ENCODE peak calls at places on chromosomes 11 and 22, in four cellular contexts. One of them, this sample, is unnamed.

GRCh38 chr22:24695958-24696511 is 78.5 kb downstream of the PIWIL3 start:
- DNase-seq in heart left ventricle: no peak
- DNase-seq in H1: no peak
- DNase-seq in mammary epithelial cell: no peak
- DNase-seq in this sample: no peak

GRCh38 chr22:17999851-18000250 is 24.5 kb downstream of the MICAL3 start:
- DNase-seq in mammary epithelial cell: peak
- DNase-seq in H1: no peak
- DNase-seq in heart left ventricle: no peak
- DNase-seq in this sample: peak

GRCh38 chr22:30754971-30755759 is 60.5 kb downstream of the OSBP2 start:
- DNase-seq in heart left ventricle: peak
- DNase-seq in mammary epithelial cell: peak
- DNase-seq in H1: peak
- DNase-seq in this sample: peak

GRCh38 chr11:8913961-8914660 is 3.1 kb downstream of the AKIP1 start:
- DNase-seq in H1: no peak
- DNase-seq in heart left ventricle: no peak
- DNase-seq in mammary epithelial cell: peak
- DNase-seq in this sample: no peak

GRCh38 chr22:46460835-46461234 is 76.6 kb downstream of the CELSR1 start:
- DNase-seq in mammary epithelial cell: no peak
- DNase-seq in heart left ventricle: no peak
- DNase-seq in H1: no peak
- DNase-seq in this sample: no peak

GRCh38 chr11:85874265-85874664 is 19.1 kb downstream of the CCDC83 start:
- DNase-seq in H1: no peak
- DNase-seq in mammary epithelial cell: no peak
- DNase-seq in heart left ventricle: no peak
- DNase-seq in this sample: no peak

GRCh38 chr11:35245786-35246185 is 106.8 kb downstream of the CD44 start:
- DNase-seq in heart left ventricle: peak
- DNase-seq in mammary epithelial cell: no peak
- DNase-seq in H1: no peak
- DNase-seq in this sample: no peak

GRCh38 chr22:44360686-44361381 is 48.1 kb upstream of the SHISAL1 start:
- DNase-seq in heart left ventricle: peak
- DNase-seq in mammary epithelial cell: peak
- DNase-seq in H1: no peak
- DNase-seq in this sample: no peak

GRCh38 chr11:108803781-108804180 is 138.9 kb downstream of the DDX10 start:
- DNase-seq in heart left ventricle: no peak
- DNase-seq in mammary epithelial cell: no peak
- DNase-seq in H1: no peak
- DNase-seq in this sample: no peak

GRCh38 chr22:41563051-41563711 is 2.4 kb downstream of the CSDC2 start:
- DNase-seq in H1: no peak
- DNase-seq in heart left ventricle: peak
- DNase-seq in mammary epithelial cell: peak
- DNase-seq in this sample: no peak

GRCh38 chr11:44623321-44623715 is 57.9 kb downstream of the CD82 start:
- DNase-seq in heart left ventricle: no peak
- DNase-seq in mammary epithelial cell: no peak
- DNase-seq in H1: no peak
- DNase-seq in this sample: no peak

GRCh38 chr11:116563713-116564050 is 209.1 kb downstream of the BUD13 start:
- DNase-seq in heart left ventricle: no peak
- DNase-seq in H1: no peak
- DNase-seq in mammary epithelial cell: no peak
- DNase-seq in this sample: no peak

GRCh38 chr22:41411021-41411851 is 29.5 kb downstream of the TEF start:
- DNase-seq in mammary epithelial cell: no peak
- DNase-seq in heart left ventricle: peak
- DNase-seq in H1: no peak
- DNase-seq in this sample: no peak

GRCh38 chr11:116544721-116545120 is 228.1 kb downstream of the BUD13 start:
- DNase-seq in H1: no peak
- DNase-seq in mammary epithelial cell: no peak
- DNase-seq in heart left ventricle: no peak
- DNase-seq in this sample: no peak

GRCh38 chr11:33021937-33022336 is 6.3 kb downstream of the DEPDC7 start:
- DNase-seq in mammary epithelial cell: no peak
- DNase-seq in H1: no peak
- DNase-seq in heart left ventricle: no peak
- DNase-seq in this sample: no peak

GRCh38 chr11:45237666-45238348 is 48.3 kb downstream of the SYT13 start:
- DNase-seq in mammary epithelial cell: no peak
- DNase-seq in H1: no peak
- DNase-seq in heart left ventricle: no peak
- DNase-seq in this sample: no peak

GRCh38 chr11:74683279-74683871 is 47.9 kb downstream of the CHRDL2 start:
- DNase-seq in mammary epithelial cell: no peak
- DNase-seq in H1: no peak
- DNase-seq in heart left ventricle: peak
- DNase-seq in this sample: peak

GRCh38 chr11:100203789-100204188 is 483.3 kb upstream of the ARHGAP42 start:
- DNase-seq in H1: no peak
- DNase-seq in mammary epithelial cell: no peak
- DNase-seq in heart left ventricle: no peak
- DNase-seq in this sample: no peak

GRCh38 chr11:100719362-100719761 is 32.3 kb downstream of the ARHGAP42 start:
- DNase-seq in mammary epithelial cell: peak
- DNase-seq in heart left ventricle: no peak
- DNase-seq in H1: peak
- DNase-seq in this sample: no peak

GRCh38 chr11:134118016-134118415 is 49.1 kb downstream of the JAM3 start:
- DNase-seq in mammary epithelial cell: no peak
- DNase-seq in H1: no peak
- DNase-seq in heart left ventricle: no peak
- DNase-seq in this sample: no peak

GRCh38 chr11:67466962-67467771 is 1.9 kb downstream of the TMEM134 start:
- DNase-seq in H1: no peak
- DNase-seq in mammary epithelial cell: no peak
- DNase-seq in heart left ventricle: no peak
- DNase-seq in this sample: no peak

GRCh38 chr11:100585728-100586127 is 101.4 kb upstream of the ARHGAP42 start:
- DNase-seq in mammary epithelial cell: no peak
- DNase-seq in heart left ventricle: no peak
- DNase-seq in H1: no peak
- DNase-seq in this sample: no peak

GRCh38 chr11:32630844-32631243 is 47.2 kb downstream of the EIF3M start:
- DNase-seq in mammary epithelial cell: no peak
- DNase-seq in H1: no peak
- DNase-seq in heart left ventricle: no peak
- DNase-seq in this sample: no peak

GRCh38 chr11:31702966-31703365 is 108.2 kb downstream of the PAX6 start:
- DNase-seq in mammary epithelial cell: no peak
- DNase-seq in heart left ventricle: no peak
- DNase-seq in H1: no peak
- DNase-seq in this sample: no peak

GRCh38 chr22:48382197-48382596 is 1445.5 kb downstream of the BRD1 start:
- DNase-seq in mammary epithelial cell: no peak
- DNase-seq in H1: no peak
- DNase-seq in heart left ventricle: no peak
- DNase-seq in this sample: no peak

GRCh38 chr22:50613291-50613981 is 12.8 kb downstream of the MAPK8IP2 start:
- DNase-seq in H1: no peak
- DNase-seq in heart left ventricle: peak
- DNase-seq in mammary epithelial cell: no peak
- DNase-seq in this sample: no peak

GRCh38 chr22:38133331-38133730 is 22.8 kb upstream of the BAIAP2L2 start:
- DNase-seq in H1: no peak
- DNase-seq in heart left ventricle: no peak
- DNase-seq in mammary epithelial cell: no peak
- DNase-seq in this sample: no peak

GRCh38 chr11:115456019-115456418 is 48.2 kb downstream of the CADM1 start:
- DNase-seq in heart left ventricle: no peak
- DNase-seq in H1: no peak
- DNase-seq in mammary epithelial cell: no peak
- DNase-seq in this sample: no peak

DNA sequence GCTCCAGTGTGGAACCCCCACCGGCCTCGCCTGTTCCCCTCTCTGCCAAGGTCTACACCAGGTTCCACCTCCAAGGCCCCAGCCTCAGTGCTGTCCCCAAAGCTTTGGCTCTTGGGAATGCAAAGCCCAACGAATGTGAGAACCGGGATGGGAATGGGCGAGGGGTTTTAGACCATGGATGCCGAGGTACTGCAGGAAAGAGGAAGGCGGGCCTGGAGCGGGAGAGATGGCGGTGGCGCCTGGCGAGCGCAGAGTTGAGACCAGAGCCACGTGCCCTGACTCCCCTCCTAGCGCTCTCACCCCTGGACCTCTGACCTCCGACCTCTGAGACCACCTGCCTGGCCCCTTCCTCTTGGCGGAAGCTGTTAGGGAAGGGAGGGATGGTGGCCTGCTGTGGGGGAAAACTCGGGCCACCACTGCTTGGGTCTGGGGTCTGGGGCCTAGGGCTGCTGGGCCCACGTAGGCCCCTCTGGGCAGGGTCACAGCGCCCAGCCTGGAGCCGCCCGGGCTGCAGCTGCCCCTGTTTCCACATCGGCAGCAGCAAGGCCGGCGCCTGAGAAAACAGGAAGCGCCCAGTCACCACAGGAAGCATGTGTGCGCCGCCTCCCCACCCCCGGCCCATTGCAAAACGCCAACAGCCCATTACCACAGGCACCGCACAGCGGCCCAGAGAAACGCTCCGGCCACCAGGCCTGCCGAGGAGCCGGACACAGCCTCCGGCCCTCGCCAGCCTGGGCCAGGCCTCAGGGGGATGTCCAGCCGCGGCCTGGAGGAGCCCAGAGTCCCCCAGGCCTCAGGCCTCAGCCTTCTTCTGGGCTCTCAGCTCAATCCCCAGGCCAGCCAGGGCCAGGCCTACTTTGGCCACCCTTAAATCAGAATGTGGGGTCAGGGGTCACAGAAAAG is 13.8 kb upstream of the SLC39A13 start:
- DNase-seq in heart left ventricle: peak
- DNase-seq in H1: no peak
- DNase-seq in mammary epithelial cell: no peak
- DNase-seq in this sample: no peak
- H3K4me3 ChIP-seq in heart left ventricle: no peak
- H3K4me3 ChIP-seq in H1: no peak
- H3K4me3 ChIP-seq in mammary epithelial cell: no peak
- H3K4me3 ChIP-seq in this sample: no peak

GRCh38 chr22:42906605-42907338 is 49.7 kb upstream of the ARFGAP3 start:
- DNase-seq in mammary epithelial cell: no peak
- DNase-seq in heart left ventricle: peak
- DNase-seq in H1: no peak
- DNase-seq in this sample: no peak

GRCh38 chr22:42908082-42908746 is 51.1 kb upstream of the ARFGAP3 start:
- DNase-seq in heart left ventricle: no peak
- DNase-seq in H1: no peak
- DNase-seq in mammary epithelial cell: no peak
- DNase-seq in this sample: no peak

GRCh38 chr22:42909363-42910058 is 52.4 kb upstream of the ARFGAP3 start:
- DNase-seq in H1: no peak
- DNase-seq in heart left ventricle: no peak
- DNase-seq in mammary epithelial cell: no peak
- DNase-seq in this sample: no peak

GRCh38 chr22:42905702-42906183 is 48.7 kb upstream of the ARFGAP3 start:
- DNase-seq in heart left ventricle: peak
- DNase-seq in H1: no peak
- DNase-seq in mammary epithelial cell: peak
- DNase-seq in this sample: no peak

DNA sequence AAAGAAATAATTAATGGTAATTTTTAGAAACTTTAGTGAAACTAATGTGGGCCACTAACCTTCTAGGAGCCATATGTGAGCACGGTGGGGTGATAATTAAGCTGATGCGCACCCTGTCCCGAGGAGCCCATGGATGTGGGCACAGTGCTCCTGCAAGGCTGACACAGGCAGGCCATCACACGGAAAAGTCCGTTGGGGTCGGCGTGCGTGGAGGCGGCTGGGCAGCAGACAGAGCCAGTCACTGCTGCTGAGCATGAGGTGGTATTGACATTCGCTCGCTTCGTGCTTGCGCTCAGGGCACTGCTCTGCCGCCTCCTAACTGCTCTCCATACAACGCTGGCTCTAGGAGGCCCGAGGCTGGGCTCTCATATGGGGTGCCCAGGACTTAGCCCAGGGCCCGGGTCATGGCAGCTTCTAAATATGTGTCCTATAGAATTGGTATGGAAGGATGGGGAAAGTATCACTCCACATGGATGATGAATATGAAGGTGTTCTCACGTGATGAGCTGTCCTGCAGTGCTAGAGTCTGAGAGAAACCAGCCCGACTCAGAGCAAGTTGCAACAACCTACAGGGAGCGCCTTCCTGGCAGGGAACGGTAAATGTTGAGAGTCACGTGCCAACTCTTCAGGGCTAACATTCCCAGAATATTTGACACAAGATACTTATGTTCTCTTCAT is 50.5 kb upstream of the ARFGAP3 start:
- DNase-seq in heart left ventricle: peak
- DNase-seq in H1: no peak
- DNase-seq in mammary epithelial cell: peak
- DNase-seq in this sample: no peak
- H3K4me3 ChIP-seq in heart left ventricle: no peak
- H3K4me3 ChIP-seq in H1: no peak
- H3K4me3 ChIP-seq in mammary epithelial cell: no peak
- H3K4me3 ChIP-seq in this sample: no peak

GRCh38 chr11:111954154-111954553 is 17.0 kb downstream of the DIXDC1 start:
- DNase-seq in heart left ventricle: no peak
- DNase-seq in H1: no peak
- DNase-seq in mammary epithelial cell: no peak
- DNase-seq in this sample: no peak

GRCh38 chr11:111949519-111950426 is 12.6 kb downstream of the DIXDC1 start:
- DNase-seq in heart left ventricle: no peak
- DNase-seq in H1: no peak
- DNase-seq in mammary epithelial cell: no peak
- DNase-seq in this sample: no peak

GRCh38 chr11:111947143-111947542 is 10.0 kb downstream of the DIXDC1 start:
- DNase-seq in heart left ventricle: no peak
- DNase-seq in mammary epithelial cell: no peak
- DNase-seq in H1: no peak
- DNase-seq in this sample: no peak

GRCh38 chr11:111946499-111946898 is 9.4 kb downstream of the DIXDC1 start:
- DNase-seq in H1: no peak
- DNase-seq in heart left ventricle: no peak
- DNase-seq in mammary epithelial cell: no peak
- DNase-seq in this sample: no peak

GRCh38 chr11:111951565-111951964 is 14.4 kb downstream of the DIXDC1 start:
- DNase-seq in H1: no peak
- DNase-seq in mammary epithelial cell: no peak
- DNase-seq in heart left ventricle: no peak
- DNase-seq in this sample: no peak
- H3K4me3 ChIP-seq in H1: no peak
- H3K4me3 ChIP-seq in mammary epithelial cell: no peak
- H3K4me3 ChIP-seq in heart left ventricle: no peak
- H3K4me3 ChIP-seq in this sample: no peak

DNA sequence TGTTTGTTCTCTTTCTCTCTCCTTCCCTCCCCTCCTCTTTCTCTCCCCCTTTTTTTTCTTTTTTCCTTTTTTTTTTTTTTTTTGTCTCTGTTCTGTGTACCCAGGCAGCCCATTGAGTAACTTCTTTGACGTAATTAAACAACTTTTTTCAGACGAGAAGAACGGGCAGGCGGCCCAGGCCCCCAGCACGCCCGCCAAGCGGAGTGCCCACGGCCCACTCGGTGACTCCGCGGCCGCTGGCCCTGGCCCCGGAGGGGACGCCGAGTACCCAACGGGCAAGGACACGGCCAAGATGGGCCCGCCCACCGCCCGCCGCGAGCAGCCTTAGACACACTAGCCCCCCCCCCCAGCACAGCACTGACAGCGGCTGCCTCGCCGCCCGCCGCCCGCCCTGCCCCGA is 26.2 kb downstream of the MOB2 start:
- DNase-seq in heart left ventricle: no peak
- DNase-seq in mammary epithelial cell: no peak
- DNase-seq in H1: no peak
- DNase-seq in this sample: no peak
- H3K4me3 ChIP-seq in heart left ventricle: no peak
- H3K4me3 ChIP-seq in mammary epithelial cell: no peak
- H3K4me3 ChIP-seq in H1: no peak
- H3K4me3 ChIP-seq in this sample: no peak

This sample was measured in Caco-2.